ENCODE peak calls at places on chromosomes 7 and 10, in four cellular contexts. L is H1, U is IMR-90, X is mesendoderm. A is an unnamed sample.

GRCh38 chr7:133691727-133692450 is 435.3 kb upstream of the LRGUK start:
- DNase-seq in L (no peak), U (peak; percentile 25), X (no peak), A (no peak)

GRCh38 chr10:454860-455259 is 234.6 kb downstream of the DIP2C start:
- DNase-seq in L (no peak), U (peak; percentile 92), X (peak; percentile 75), A (no peak)

GRCh38 chr10:35372329-35372728 is 36.0 kb downstream of the CCNY start:
- DNase-seq in L (no peak), U (no peak), X (no peak), A (no peak)

GRCh38 chr10:5709865-5710264 is 25.2 kb downstream of the TASOR2 start:
- DNase-seq in L (no peak), U (no peak), X (no peak), A (no peak)

GRCh38 chr10:52314007-52314821 is at the start of gene DKK1:
- DNase-seq in L (peak; percentile 95), U (peak; percentile 76), X (peak; percentile 91), A (peak; percentile 87)

GRCh38 chr10:43237631-43238446 is 29.0 kb downstream of the RASGEF1A start:
- DNase-seq in L (no peak), U (no peak), X (no peak), A (peak; percentile 23)

GRCh38 chr7:27364344-27364758 is 121.7 kb downstream of the EVX1 start:
- DNase-seq in L (no peak), U (peak; percentile 69), X (no peak), A (no peak)

GRCh38 chr7:98137134-98137825 is 30.6 kb downstream of the LMTK2 start:
- DNase-seq in L (no peak), U (no peak), X (no peak), A (no peak)

GRCh38 chr7:4602905-4603842 is 78.9 kb upstream of the FOXK1 start:
- DNase-seq in L (no peak), U (no peak), X (no peak), A (no peak)

GRCh38 chr10:74418285-74418872 is 267.4 kb downstream of the ADK start:
- DNase-seq in L (no peak), U (no peak), X (peak; percentile 54), A (no peak)

GRCh38 chr7:66930341-66930740 is 9.3 kb downstream of the TMEM248 start:
- DNase-seq in L (peak; percentile 57), U (peak; percentile 40), X (peak; percentile 87), A (peak; percentile 79)

GRCh38 chr7:28547115-28547514 is 134.8 kb downstream of the CREB5 start:
- DNase-seq in L (no peak), U (no peak), X (no peak), A (no peak)

GRCh38 chr7:35258125-35258890 is 4.4 kb upstream of the TBX20 start:
- DNase-seq in L (no peak), U (no peak), X (no peak), A (no peak)

GRCh38 chr7:52163311-52163710 is 846.7 kb upstream of the COBL start:
- DNase-seq in L (no peak), U (no peak), X (no peak), A (no peak)

GRCh38 chr7:131836733-131837132 is 280.3 kb upstream of the PODXL start:
- DNase-seq in L (no peak), U (no peak), X (peak; percentile 72), A (peak; percentile 76)

GRCh38 chr10:62885656-62886461 is 69.7 kb upstream of the EGR2 start:
- DNase-seq in L (no peak), U (peak; percentile 19), X (no peak), A (no peak)

GRCh38 chr10:128304271-128304670 is 178.0 kb upstream of the MKI67 start:
- DNase-seq in L (no peak), U (no peak), X (no peak), A (no peak)
- H3K56ac ChIP-seq in L (no peak overlapping the region), U (no peak overlapping the region), X (no peak overlapping the region), A (no peak overlapping the region)

GRCh38 chr7:96819111-96819700 is 109.6 kb upstream of the SEM1 start:
- DNase-seq in L (no peak), U (no peak), X (no peak), A (no peak)
- H4K5ac ChIP-seq in L (no peak overlapping the region), U (no peak overlapping the region), X (no peak overlapping the region), A (no peak overlapping the region)

DNA sequence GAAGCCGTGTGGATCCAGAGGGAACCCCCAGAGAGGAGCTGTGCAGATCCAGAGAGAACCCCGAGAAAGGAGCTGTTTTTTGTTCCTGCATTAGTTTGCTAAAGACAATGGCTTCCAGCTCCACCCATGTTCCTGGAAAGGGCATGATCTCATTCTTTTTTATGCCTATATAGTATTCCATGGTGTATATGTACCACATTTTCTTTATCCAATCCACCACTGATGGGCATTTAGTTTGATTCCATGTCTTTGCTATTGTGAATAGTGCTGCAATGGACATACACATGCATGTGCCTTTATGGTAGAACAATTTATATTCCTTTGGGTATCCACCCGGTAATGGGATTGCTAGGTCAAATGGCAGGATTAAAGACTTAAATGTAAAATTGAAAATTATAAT is 95.4 kb upstream of the RHEB start:
- DNase-seq in L (no peak), U (no peak), X (no peak), A (no peak)
- H3K56ac ChIP-seq in L (no peak overlapping the region), U (no peak overlapping the region), X (no peak overlapping the region), A (no peak overlapping the region)

DNA sequence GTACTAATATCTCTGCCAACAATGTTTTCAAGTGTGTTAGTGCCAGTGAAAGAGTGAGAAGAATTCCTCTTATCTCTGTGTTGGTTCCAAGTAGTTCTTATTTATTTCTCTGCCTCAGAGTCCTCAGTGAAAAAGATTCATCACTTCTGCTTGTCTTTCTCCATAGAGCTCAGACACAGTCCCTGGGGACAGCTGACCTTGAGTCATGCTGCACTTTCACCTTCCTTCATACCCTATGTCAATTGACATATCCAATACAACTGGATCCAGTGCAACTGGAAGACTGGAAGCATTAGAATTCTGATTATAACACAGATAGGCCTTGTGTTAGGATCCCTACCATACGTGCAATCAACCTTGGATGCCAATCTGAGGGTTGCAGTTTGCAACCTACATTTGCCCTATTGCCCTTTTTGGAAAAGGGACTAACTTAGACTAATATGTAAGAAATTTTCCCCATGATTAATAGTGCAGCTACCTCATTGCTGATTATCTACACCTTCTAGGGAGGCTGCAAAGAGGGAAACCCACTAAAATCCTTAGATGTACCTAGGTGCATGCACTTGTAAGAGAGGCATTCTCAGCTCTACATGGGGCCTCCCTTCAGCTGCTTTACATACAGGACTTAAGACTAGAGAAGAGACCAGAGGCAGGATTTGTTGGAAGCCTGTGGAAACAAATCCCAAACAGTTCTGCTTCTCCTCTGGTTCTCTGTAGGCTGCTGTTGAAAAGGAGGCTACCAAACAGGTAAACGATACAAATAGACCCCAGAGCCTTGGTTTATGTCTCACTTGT is 8.4 kb downstream of the IFIT2 start:
- DNase-seq in L (no peak), U (no peak), X (no peak), A (no peak)
- H4K5ac ChIP-seq in L (no peak overlapping the region), U (no peak overlapping the region), X (no peak overlapping the region), A (no peak overlapping the region)

DNA sequence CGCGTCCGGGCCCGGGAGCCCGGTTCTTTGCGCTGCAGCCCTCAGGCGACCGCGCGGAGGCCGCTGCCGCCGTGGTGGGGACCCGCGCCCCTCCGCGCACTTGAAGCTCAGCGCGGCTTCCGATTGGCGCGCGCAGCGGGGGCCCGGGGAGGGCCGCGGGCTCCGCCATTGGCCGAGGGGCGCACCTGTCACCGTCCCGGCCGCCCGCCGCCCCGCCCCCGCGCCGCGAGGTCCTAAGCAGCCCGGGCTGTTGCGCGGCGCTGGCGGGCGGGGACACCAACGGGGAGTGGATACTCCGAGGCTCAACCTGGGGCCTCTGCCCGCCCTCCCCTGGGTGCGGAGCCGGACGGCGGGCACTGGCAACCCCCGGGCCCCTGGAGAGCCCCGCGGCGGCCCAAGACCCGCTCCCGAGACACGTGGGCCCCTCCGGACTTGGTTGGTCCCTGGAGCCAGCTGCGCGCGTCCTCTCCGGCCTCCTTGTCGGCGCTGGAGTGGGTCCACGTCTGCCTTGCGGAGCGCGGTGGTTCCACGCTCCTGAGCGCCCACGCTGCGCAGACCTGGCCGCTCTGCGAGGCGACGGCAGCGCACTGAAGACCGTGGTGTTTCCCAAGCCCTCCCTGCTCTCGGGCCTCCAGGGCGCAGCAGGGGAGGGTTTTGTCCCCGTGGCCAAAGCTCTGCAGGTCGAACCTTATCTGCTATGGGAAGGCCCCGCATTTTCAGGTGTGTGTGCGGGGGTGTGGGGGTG is at the start of gene MNX1:
- DNase-seq in L (peak; percentile 92), U (no peak), X (peak; percentile 89), A (peak; percentile 87)
- H3K56ac ChIP-seq in L (no peak within 1 kb of the TSS), U (no peak within 1 kb of the TSS), X (peak within 1 kb of the TSS; percentile 91), A (no peak within 1 kb of the TSS)

GRCh38 chr7:94205529-94205928 is 189.2 kb upstream of the COL1A2 start:
- DNase-seq in L (no peak), U (no peak), X (no peak), A (no peak)
- H4K5ac ChIP-seq in L (no peak overlapping the region), U (peak overlapping the region; percentile 63), X (no peak overlapping the region), A (no peak overlapping the region)